ENCODE peak calls at places on chromosomes 4 and X, in eight cellular contexts. L, D, Z, E, B, Q, U and V are unnamed samples.

GRCh38 chr4:83582289-83582756 is 46.4 kb downstream of the GPAT3 start:
- DNase-seq in L (no peak), D (peak), Z (peak), E (peak), B (no peak), Q (no peak), U (peak), V (no peak)

GRCh38 chrX:138723301-138723700 is 11.8 kb upstream of the FGF13 start:
- DNase-seq in L (no peak), D (no peak), Z (no peak), E (no peak), B (no peak), Q (no peak), U (no peak), V (no peak)

GRCh38 chrX:10755477-10756334 is 135.3 kb upstream of the MID1 start:
- DNase-seq in L (no peak), D (peak), Z (peak), E (peak), B (peak), Q (peak), U (peak), V (peak)

GRCh38 chr4:68960294-68961163 is 8.9 kb upstream of the UGT2A3 start:
- DNase-seq in L (no peak), D (no peak), Z (no peak), E (no peak), B (no peak), Q (no peak), U (no peak), V (peak)

GRCh38 chrX:41475166-41475565 is 28.0 kb downstream of the NYX start:
- DNase-seq in L (no peak), D (no peak), Z (no peak), E (no peak), B (no peak), Q (no peak), U (no peak), V (no peak)

GRCh38 chrX:93422693-93423092 is 250.7 kb downstream of the NAP1L3 start:
- DNase-seq in L (no peak), D (peak), Z (no peak), E (peak), B (no peak), Q (no peak), U (peak), V (no peak)

GRCh38 chrX:17030580-17031285 is 84.3 kb downstream of the REPS2 start:
- DNase-seq in L (no peak), D (no peak), Z (no peak), E (peak), B (no peak), Q (no peak), U (no peak), V (no peak)

GRCh38 chr4:21113496-21114213 is 413.4 kb downstream of the PACRGL start:
- DNase-seq in L (no peak), D (peak), Z (no peak), E (peak), B (no peak), Q (no peak), U (peak), V (no peak)

GRCh38 chrX:130974323-130974722 is 71.3 kb upstream of the ENOX2 start:
- DNase-seq in L (no peak), D (no peak), Z (no peak), E (no peak), B (no peak), Q (peak), U (no peak), V (no peak)

GRCh38 chrX:5648941-5649568 is 579.6 kb downstream of the NLGN4X start:
- DNase-seq in L (no peak), D (no peak), Z (no peak), E (no peak), B (no peak), Q (no peak), U (no peak), V (no peak)

GRCh38 chrX:111874241-111874640 is 1.7 kb upstream of the TRPC5OS start:
- DNase-seq in L (no peak), D (no peak), Z (no peak), E (no peak), B (no peak), Q (no peak), U (no peak), V (no peak)

GRCh38 chr4:24070117-24070516 is 180.3 kb upstream of the PPARGC1A start:
- DNase-seq in L (no peak), D (peak), Z (no peak), E (peak), B (peak), Q (peak), U (peak), V (no peak)

GRCh38 chr4:48943387-48943786 is 36.8 kb upstream of the OCIAD2 start:
- DNase-seq in L (no peak), D (no peak), Z (no peak), E (no peak), B (no peak), Q (no peak), U (no peak), V (peak)

GRCh38 chrX:78104447-78105176 is 564 bp downstream of the PGK1 start:
- DNase-seq in L (peak), D (peak), Z (peak), E (peak), B (peak), Q (no peak), U (peak), V (peak)

GRCh38 chr4:27397886-27398285 is 537.2 kb downstream of the STIM2 start:
- DNase-seq in L (no peak), D (peak), Z (no peak), E (peak), B (no peak), Q (no peak), U (peak), V (no peak)

GRCh38 chr4:38099908-38100407 is 139.8 kb downstream of the PTTG2 start:
- DNase-seq in L (no peak), D (peak), Z (no peak), E (peak), B (no peak), Q (peak), U (peak), V (no peak)

GRCh38 chr4:89871211-89871610 is 23.4 kb upstream of the MMRN1 start:
- DNase-seq in L (no peak), D (no peak), Z (no peak), E (no peak), B (no peak), Q (no peak), U (no peak), V (no peak)

GRCh38 chr4:159382875-159383568 is 280.1 kb downstream of the RAPGEF2 start:
- DNase-seq in L (no peak), D (peak), Z (no peak), E (no peak), B (no peak), Q (no peak), U (peak), V (no peak)

GRCh38 chr4:96395747-96396146 is 555.9 kb downstream of the PDHA2 start:
- DNase-seq in L (no peak), D (no peak), Z (no peak), E (no peak), B (no peak), Q (no peak), U (no peak), V (no peak)

GRCh38 chr4:3200423-3201090 is 48.4 kb upstream of the MSANTD1 start:
- DNase-seq in L (no peak), D (no peak), Z (no peak), E (no peak), B (no peak), Q (no peak), U (no peak), V (no peak)

GRCh38 chr4:112885897-112886296 is 163.6 kb upstream of the ANK2 start:
- DNase-seq in L (no peak), D (no peak), Z (no peak), E (no peak), B (no peak), Q (no peak), U (no peak), V (no peak)

GRCh38 chr4:61805237-61805636 is 605.1 kb downstream of the ADGRL3 start:
- DNase-seq in L (no peak), D (no peak), Z (no peak), E (no peak), B (no peak), Q (no peak), U (no peak), V (no peak)

DNA sequence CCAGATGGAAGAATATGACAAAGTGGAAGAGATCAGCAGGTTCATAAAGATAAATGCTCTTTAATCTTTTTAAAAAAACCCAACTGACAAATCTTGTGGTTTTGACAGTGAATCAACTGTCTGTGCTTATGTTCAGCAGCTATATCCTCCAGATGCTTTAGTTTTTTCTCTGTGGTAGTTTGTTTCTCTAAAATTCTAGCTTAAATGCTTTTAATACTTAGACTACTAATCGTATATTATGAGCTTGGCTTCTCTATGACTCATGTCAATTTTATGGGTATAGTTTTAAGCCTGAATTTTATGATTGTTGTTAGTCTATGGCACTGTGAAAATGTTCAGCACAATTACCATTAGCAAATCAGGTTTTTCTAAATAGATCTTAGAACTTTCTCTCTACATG is 13.0 kb downstream of the HHIP start:
- DNase-seq in L (no peak), D (no peak), Z (no peak), E (no peak), B (no peak), Q (peak), U (no peak), V (no peak)
- H3K4me3 ChIP-seq in L (no peak), D (no peak), Z (no peak), E (no peak), B (no peak), Q (no peak), U (no peak), V (no peak)

GRCh38 chr4:165875446-165875845 is 2.4 kb downstream of the TLL1 start:
- DNase-seq in L (no peak), D (no peak), Z (no peak), E (no peak), B (no peak), Q (no peak), U (no peak), V (no peak)
- H3K4me3 ChIP-seq in L (no peak), D (no peak), Z (no peak), E (no peak), B (no peak), Q (no peak), U (no peak), V (peak)

GRCh38 chrX:56726609-56727008 is 2.4 kb upstream of the NBDY start:
- DNase-seq in L (peak), D (peak), Z (no peak), E (peak), B (no peak), Q (no peak), U (peak), V (no peak)

GRCh38 chrX:56728752-56729151 is 291 bp upstream of the NBDY start:
- DNase-seq in L (peak), D (peak), Z (no peak), E (peak), B (no peak), Q (no peak), U (peak), V (no peak)

GRCh38 chrX:56727531-56727930 is 1.5 kb upstream of the NBDY start:
- DNase-seq in L (no peak), D (no peak), Z (no peak), E (no peak), B (no peak), Q (no peak), U (no peak), V (no peak)

GRCh38 chrX:56729152-56729557 is at the start of gene NBDY:
- DNase-seq in L (peak), D (peak), Z (peak), E (peak), B (peak), Q (no peak), U (peak), V (peak)

DNA sequence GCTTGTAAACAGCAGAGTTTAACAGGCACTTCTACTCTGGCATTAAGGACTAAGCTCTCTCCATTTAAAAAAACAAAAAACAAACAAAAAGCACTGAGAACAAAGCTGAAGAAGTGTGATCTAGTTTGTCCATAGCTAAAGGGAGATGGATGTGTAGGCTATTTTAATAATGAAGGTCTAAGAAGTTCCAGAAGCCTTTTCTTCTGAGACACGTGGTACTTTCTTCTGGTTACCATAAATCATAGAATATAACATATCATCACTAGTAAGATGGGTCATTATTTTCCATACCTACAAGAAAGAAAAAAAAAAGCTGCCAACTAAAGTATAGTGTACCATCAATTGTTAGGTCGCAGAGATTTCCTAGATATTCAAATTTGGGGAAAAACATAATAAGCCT is 722 bp upstream of the NBDY start:
- DNase-seq in L (no peak), D (peak), Z (no peak), E (peak), B (no peak), Q (no peak), U (peak), V (no peak)
- H3K4me3 ChIP-seq in L (no peak), D (peak), Z (peak), E (peak), B (peak), Q (peak), U (peak), V (no peak)

DNA sequence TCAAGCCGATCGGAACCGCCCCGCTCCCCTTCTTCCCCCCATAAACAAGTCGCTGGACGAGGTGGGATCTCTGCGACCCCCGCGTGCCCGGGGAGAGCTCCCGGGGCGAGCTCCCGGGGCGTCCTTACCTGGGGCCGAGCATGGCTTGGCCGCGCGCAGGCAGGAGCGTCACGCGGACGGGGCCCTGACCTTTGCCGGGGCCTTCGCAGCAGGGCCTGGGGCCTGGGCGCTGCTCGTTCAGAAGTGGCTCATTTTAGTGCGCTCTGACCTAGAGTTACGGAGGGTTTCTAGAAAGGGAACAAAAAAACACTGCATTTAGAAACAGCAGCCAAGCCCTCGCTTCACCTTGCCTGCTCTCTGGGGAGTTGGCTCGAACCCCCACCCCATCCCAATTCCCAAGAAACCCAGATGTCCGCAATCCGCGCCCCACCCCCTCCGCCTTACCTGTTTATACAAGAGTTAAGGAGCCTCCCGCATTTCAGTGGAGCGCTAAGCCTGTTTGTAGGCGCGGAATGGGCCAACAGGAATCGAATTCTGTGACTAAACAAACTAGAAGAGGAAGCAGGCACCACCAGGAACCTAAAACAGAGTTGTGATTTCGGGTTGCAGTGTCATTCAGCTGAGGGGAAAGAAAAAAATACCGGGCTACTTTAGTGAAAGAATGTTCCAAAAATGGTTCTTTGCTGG is 814 bp upstream of the RBM47 start:
- DNase-seq in L (no peak), D (no peak), Z (no peak), E (no peak), B (no peak), Q (no peak), U (no peak), V (no peak)
- H3K4me3 ChIP-seq in L (peak), D (no peak), Z (peak), E (no peak), B (no peak), Q (no peak), U (no peak), V (no peak)

DNA sequence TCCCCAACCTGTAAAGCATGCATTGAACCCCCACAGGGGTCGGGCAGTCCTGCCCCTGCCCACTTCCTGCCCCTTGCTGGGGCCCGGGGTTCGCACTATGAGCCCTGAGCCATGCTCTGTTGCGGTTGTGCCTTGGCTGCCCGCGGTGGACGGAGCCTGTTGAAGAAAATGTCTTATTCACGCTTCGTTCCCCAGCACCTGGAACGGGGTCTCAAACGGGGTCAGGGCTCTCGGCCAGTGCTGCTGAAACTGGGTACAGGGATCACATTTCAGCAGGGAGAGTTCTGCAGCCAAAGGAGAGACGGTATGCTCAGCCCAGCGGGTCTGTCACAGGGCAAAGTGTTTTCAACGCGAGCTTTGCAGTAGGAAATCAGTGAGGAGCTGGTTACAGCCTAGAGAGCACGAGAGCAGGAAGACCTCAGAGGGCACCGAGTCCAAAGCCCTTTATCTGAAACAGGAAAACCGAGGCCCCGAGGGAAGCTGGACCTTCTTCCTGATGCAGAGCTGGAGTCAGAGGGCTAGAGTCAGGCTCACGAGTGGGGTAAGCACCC is 46.3 kb upstream of the AFAP1 start:
- DNase-seq in L (no peak), D (peak), Z (no peak), E (no peak), B (no peak), Q (no peak), U (peak), V (no peak)
- H3K4me3 ChIP-seq in L (no peak), D (no peak), Z (no peak), E (no peak), B (no peak), Q (no peak), U (no peak), V (no peak)

GRCh38 chrX:3711331-3711917 is 2.0 kb downstream of the PRKX start:
- DNase-seq in L (peak), D (no peak), Z (no peak), E (no peak), B (no peak), Q (no peak), U (no peak), V (no peak)
- H3K4me3 ChIP-seq in L (peak), D (peak), Z (peak), E (peak), B (no peak), Q (peak), U (peak), V (no peak)

GRCh38 chr4:915595-915994 is 16.5 kb downstream of the GAK start:
- DNase-seq in L (no peak), D (peak), Z (no peak), E (no peak), B (no peak), Q (no peak), U (peak), V (no peak)
- H3K4me3 ChIP-seq in L (peak), D (no peak), Z (peak), E (no peak), B (no peak), Q (no peak), U (no peak), V (no peak)

DNA sequence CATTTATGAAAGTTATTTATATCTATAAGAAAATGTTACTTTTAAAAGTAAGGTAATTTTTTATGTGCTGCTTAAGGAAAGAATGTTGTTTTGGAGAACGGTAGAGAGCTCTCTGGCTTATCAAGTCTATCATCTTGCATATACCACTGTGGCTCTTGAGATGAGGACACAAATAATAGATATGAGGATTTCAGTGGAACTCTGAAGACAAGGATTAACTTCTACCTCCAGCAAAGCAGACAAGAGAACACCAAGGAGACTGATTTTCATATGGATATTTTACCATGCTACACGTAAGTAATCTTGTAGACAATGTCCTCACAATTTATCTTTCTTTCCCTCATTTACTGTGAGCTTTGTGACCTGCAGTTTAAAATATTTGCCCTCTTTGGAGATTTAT is 557.5 kb upstream of the NDST4 start:
- DNase-seq in L (no peak), D (no peak), Z (no peak), E (no peak), B (no peak), Q (no peak), U (no peak), V (no peak)
- H3K4me3 ChIP-seq in L (no peak), D (no peak), Z (no peak), E (no peak), B (no peak), Q (no peak), U (no peak), V (no peak)

GRCh38 chr4:54439831-54440243 is 210.7 kb downstream of the PDGFRA start:
- DNase-seq in L (no peak), D (peak), Z (peak), E (peak), B (no peak), Q (no peak), U (peak), V (peak)
- H3K4me3 ChIP-seq in L (no peak), D (no peak), Z (no peak), E (peak), B (no peak), Q (no peak), U (peak), V (no peak)